ENCODE peak calls at places on chromosomes 16 and 17, in six cellular contexts. X is activated T-cell treated with anti-CD3 and anti-CD28 coated beads for 1 hour, A is endothelial cell, L is GM19239, Q is T follicular helper cell, F is H7. O is an unnamed sample.

GRCh38 chr17:2883544-2884203 is 87.4 kb downstream of the RAP1GAP2 start:
- DNase-seq in L (no peak), F (peak), A (no peak), X (no peak), Q (no peak), O (no peak)

GRCh38 chr16:53022374-53022773 is 30.3 kb downstream of the CHD9NB start:
- DNase-seq in F (peak), L (no peak), Q (no peak), A (peak), X (no peak), O (no peak)

GRCh38 chr17:76528528-76529223 is 8.8 kb downstream of the CYGB start:
- DNase-seq in X (no peak), Q (no peak), A (no peak), L (no peak), F (no peak), O (no peak)

GRCh38 chr17:5248821-5249479 is 14.3 kb upstream of the SCIMP start:
- DNase-seq in Q (no peak), X (no peak), A (no peak), L (no peak), F (peak), O (no peak)

GRCh38 chr16:50547340-50547865 is 793 bp upstream of the NKD1 start:
- DNase-seq in Q (peak), X (peak), A (peak), L (peak), F (peak), O (peak)

GRCh38 chr17:51000835-51001638 is 119.6 kb downstream of the SPAG9 start:
- DNase-seq in F (peak), Q (no peak), A (peak), X (no peak), L (peak), O (no peak)

GRCh38 chr17:17269926-17270773 is 10.9 kb downstream of the COPS3 start:
- DNase-seq in A (peak), L (no peak), F (peak), X (no peak), Q (no peak), O (no peak)

GRCh38 chr16:72105978-72106377 is 12.3 kb downstream of the DHX38 start:
- DNase-seq in F (peak), X (no peak), A (no peak), L (no peak), Q (no peak), O (no peak)

GRCh38 chr16:54928421-54929089 is 2.1 kb upstream of the IRX5 start:
- DNase-seq in L (no peak), F (peak), X (no peak), Q (no peak), A (peak), O (no peak)

O was measured in activated effector memory CD4-positive, alpha-beta T cell treated with Interleukin-2 at 50 U/mL for 16 hours.